ENCODE peak calls at places on chromosomes 16 and 17, in four cellular contexts. N is NCI-H510A; S is non-pigmented ciliary epithelial cell; E is stimulated activated CD8-positive, alpha-beta memory T cell treated with anti-CD3 and anti-CD28 coated beads, Interleukin-7, amount 100 ng/mL, for 1 hour. R is an unnamed sample.

GRCh38 chr16:27374231-27374793 is 27.7 kb upstream of the IL21R start:
- DNase-seq in N (no peak), S (no peak), E (no peak), R (no peak)

GRCh38 chr16:83105279-83106077 is 478.7 kb downstream of the CDH13 start:
- DNase-seq in N (no peak), S (no peak), E (no peak), R (no peak)

GRCh38 chr17:28760987-28761562 is 17.3 kb downstream of the TRAF4 start:
- DNase-seq in N (peak), S (peak), E (no peak), R (peak)

GRCh38 chr17:73815474-73815873 is 171.2 kb upstream of the SDK2 start:
- DNase-seq in N (no peak), S (no peak), E (no peak), R (peak)

GRCh38 chr17:72370819-72371218 is 250.0 kb downstream of the SOX9 start:
- DNase-seq in N (no peak), S (no peak), E (no peak), R (no peak)

GRCh38 chr16:83917152-83918120 is 18.5 kb downstream of the MLYCD start:
- DNase-seq in N (no peak), S (no peak), E (no peak), R (no peak)

GRCh38 chr16:68361485-68361884 is 50.7 kb downstream of the PRMT7 start:
- DNase-seq in N (no peak), S (no peak), E (no peak), R (no peak)

GRCh38 chr17:11031787-11032186 is 193.9 kb upstream of the PIRT start:
- DNase-seq in N (no peak), S (no peak), E (no peak), R (peak)

GRCh38 chr16:29808219-29808900 is 2.0 kb downstream of the MAZ start:
- DNase-seq in N (no peak), S (no peak), E (no peak), R (no peak)

GRCh38 chr16:79217375-79218011 is 383.0 kb downstream of the MAF start:
- DNase-seq in N (no peak), S (no peak), E (no peak), R (no peak)

GRCh38 chr16:83689385-83689831 is 118.4 kb upstream of the HSBP1 start:
- DNase-seq in N (no peak), S (peak), E (no peak), R (no peak)

GRCh38 chr17:77674358-77674757 is 284.1 kb upstream of the TNRC6C start:
- DNase-seq in N (no peak), S (no peak), E (no peak), R (no peak)

GRCh38 chr17:409848-410673 is 57.5 kb upstream of the RPH3AL start:
- DNase-seq in N (peak), S (peak), E (peak), R (peak)

GRCh38 chr17:17837380-17837821 is 615 bp upstream of the SREBF1 start:
- DNase-seq in N (no peak), S (no peak), E (no peak), R (peak)

GRCh38 chr16:70578035-70578434 is 54.4 kb downstream of the SF3B3 start:
- DNase-seq in N (no peak), S (no peak), E (no peak), R (no peak)

GRCh38 chr17:7440823-7441174 is 1.5 kb downstream of the FGF11 start:
- DNase-seq in N (no peak), S (no peak), E (no peak), R (peak)

GRCh38 chr16:27779719-27780161 is 229.8 kb downstream of the KATNIP start:
- DNase-seq in N (no peak), S (no peak), E (no peak), R (peak)

GRCh38 chr16:27364493-27365141 is 37.4 kb upstream of the IL21R start:
- DNase-seq in N (peak), S (no peak), E (no peak), R (no peak)

GRCh38 chr17:38591759-38592241 is 14.0 kb downstream of the SRCIN1 start:
- DNase-seq in N (no peak), S (no peak), E (no peak), R (no peak)

GRCh38 chr17:8022358-8023038 is 16.4 kb upstream of the ALOX15B start:
- DNase-seq in N (no peak), S (peak), E (no peak), R (no peak)

GRCh38 chr17:43736389-43736788 is 22.2 kb downstream of the SOST start:
- DNase-seq in N (no peak), S (no peak), E (no peak), R (no peak)

GRCh38 chr16:87318158-87318644 is 1.0 kb upstream of the C16orf95 start:
- DNase-seq in N (no peak), S (no peak), E (no peak), R (no peak)

GRCh38 chr16:66275795-66276428 is 90.6 kb upstream of the CDH5 start:
- DNase-seq in N (no peak), S (no peak), E (no peak), R (peak)

GRCh38 chr17:79631640-79632431 is 21.0 kb upstream of the RBFOX3 start:
- DNase-seq in N (no peak), S (no peak), E (no peak), R (peak)

GRCh38 chr17:46772013-46772878 is 46.2 kb downstream of the WNT3 start:
- DNase-seq in N (no peak), S (no peak), E (no peak), R (peak)

GRCh38 chr16:67326472-67327309 is at the start of the genes KCTD19 and LRRC36:
- DNase-seq in N (peak), S (no peak), E (peak), R (peak)

GRCh38 chr17:57097832-57098421 is 12.9 kb downstream of the AKAP1 start:
- DNase-seq in N (no peak), S (no peak), E (no peak), R (no peak)

GRCh38 chr16:27984121-27984520 is 79.4 kb downstream of the GSG1L start:
- DNase-seq in N (no peak), S (no peak), E (no peak), R (no peak)

GRCh38 chr16:76428858-76429257 is 151.7 kb downstream of the CNTNAP4 start:
- DNase-seq in N (no peak), S (no peak), E (no peak), R (no peak)

GRCh38 chr16:86508947-86509758 is 1.2 kb upstream of the FOXF1 start:
- DNase-seq in N (no peak), S (no peak), E (no peak), R (peak)

GRCh38 chr17:75753514-75754377 is 11.2 kb downstream of the GALK1 start:
- DNase-seq in N (peak), S (no peak), E (peak), R (peak)

GRCh38 chr16:80990978-80991377 is 15.7 kb downstream of the CMC2 start:
- DNase-seq in N (no peak), S (no peak), E (no peak), R (no peak)

GRCh38 chr17:53516643-53517042 is 306.1 kb upstream of the KIF2B start:
- DNase-seq in N (no peak), S (no peak), E (no peak), R (no peak)

GRCh38 chr16:3646348-3646920 is 8.1 kb upstream of the DNASE1 start:
- DNase-seq in N (peak), S (no peak), E (no peak), R (no peak)

GRCh38 chr17:75032896-75033294 is 13.9 kb downstream of the ATP5PD start:
- DNase-seq in N (no peak), S (no peak), E (no peak), R (no peak)

R was measured in H9.